ENCODE peak calls at places on chromosomes 5 and 9, in five cellular contexts. J is psoas muscle, L is astrocyte of the cerebellum, H is breast epithelium, M is brain microvascular endothelial cell. Z is an unnamed sample.

GRCh38 chr5:59246470-59247250 is 646.9 kb downstream of the PDE4D start:
- DNase-seq in J (no peak), L (peak; percentile 13), H (no peak), M (no peak), Z (no peak)

GRCh38 chr5:139854029-139854605 is 58.5 kb downstream of the PSD2 start:
- DNase-seq in J (no peak), L (no peak), H (no peak), M (no peak), Z (no peak)

GRCh38 chr5:146103594-146103993 is 1.8 kb downstream of the PLAC8L1 start:
- DNase-seq in J (no peak), L (no peak), H (no peak), M (no peak), Z (no peak)

GRCh38 chr5:177431317-177432142 is 5.1 kb downstream of the GRK6 start:
- DNase-seq in J (peak; percentile 63), L (no peak), H (no peak), M (no peak), Z (no peak)

GRCh38 chr9:76441551-76442322 is 17.2 kb upstream of the GCNT1 start:
- DNase-seq in J (no peak), L (peak; percentile 78), H (no peak), M (peak; percentile 73), Z (peak; percentile 97)

GRCh38 chr5:175671013-175671412 is 13.1 kb downstream of the HRH2 start:
- DNase-seq in J (peak; percentile 2), L (no peak), H (no peak), M (no peak), Z (no peak)

GRCh38 chr9:116979461-116979860 is 292.4 kb downstream of the TRIM32 start:
- DNase-seq in J (no peak), L (no peak), H (no peak), M (no peak), Z (no peak)

GRCh38 chr5:95859327-95860060 is 37.0 kb upstream of the GLRX start:
- DNase-seq in J (no peak), L (peak; percentile 65), H (no peak), M (peak; percentile 74), Z (peak; percentile 65)

GRCh38 chr5:22835630-22836029 is 17.5 kb downstream of the CDH12 start:
- DNase-seq in J (no peak), L (no peak), H (no peak), M (no peak), Z (no peak)

GRCh38 chr9:31671011-31671410 is 713.4 kb upstream of the ACO1 start:
- DNase-seq in J (no peak), L (no peak), H (no peak), M (no peak), Z (no peak)

GRCh38 chr9:22829236-22829635 is 382.6 kb downstream of the DMRTA1 start:
- DNase-seq in J (no peak), L (no peak), H (no peak), M (no peak), Z (no peak)

GRCh38 chr9:129567842-129568559 is 52.9 kb downstream of the C9orf50 start:
- DNase-seq in J (no peak), L (no peak), H (no peak), M (no peak), Z (peak; percentile 56)

GRCh38 chr5:83069406-83069805 is 7.8 kb downstream of the TMEM167A start:
- DNase-seq in J (no peak), L (no peak), H (no peak), M (peak; percentile 29), Z (no peak)

GRCh38 chr9:134214766-134215394 is 50.5 kb upstream of the RNU6ATAC start:
- DNase-seq in J (peak; percentile 55), L (no peak), H (no peak), M (no peak), Z (no peak)

GRCh38 chr5:56737002-56737621 is 78.2 kb upstream of the MAP3K1 start:
- DNase-seq in J (no peak), L (no peak), H (no peak), M (peak; percentile 5), Z (no peak)

GRCh38 chr5:132055808-132056609 is 4.4 kb upstream of the IL3 start:
- DNase-seq in J (peak; percentile 50), L (no peak), H (peak; percentile 25), M (no peak), Z (no peak)

GRCh38 chr9:101594796-101595195 is at the start of gene PPP3R2:
- DNase-seq in J (no peak), L (no peak), H (no peak), M (no peak), Z (no peak)

GRCh38 chr9:113215142-113215541 is 5.9 kb downstream of the FKBP15 start:
- DNase-seq in J (no peak), L (no peak), H (no peak), M (no peak), Z (peak; percentile 34)

GRCh38 chr5:14238272-14238671 is 95.1 kb downstream of the TRIO start:
- DNase-seq in J (no peak), L (no peak), H (no peak), M (no peak), Z (no peak)

GRCh38 chr5:123094227-123094918 is 5.3 kb downstream of the PRDM6 start:
- DNase-seq in J (no peak), L (no peak), H (no peak), M (no peak), Z (no peak)

GRCh38 chr5:123095694-123096120 is 6.7 kb downstream of the PRDM6 start:
- DNase-seq in J (no peak), L (no peak), H (no peak), M (no peak), Z (no peak)

GRCh38 chr5:123097483-123097870 is 8.4 kb downstream of the PRDM6 start:
- DNase-seq in J (no peak), L (no peak), H (no peak), M (no peak), Z (no peak)

GRCh38 chr5:123093279-123094226 is 4.5 kb downstream of the PRDM6 start:
- DNase-seq in J (no peak), L (no peak), H (no peak), M (no peak), Z (no peak)

GRCh38 chr5:123094919-123095693 is 6.1 kb downstream of the PRDM6 start:
- DNase-seq in J (peak; percentile 47), L (no peak), H (no peak), M (no peak), Z (no peak)
- TF ChIP-seq CTCF in J (no peak), L (peak; percentile 33), H (no peak), M (no peak), Z (peak; percentile 13)

GRCh38 chr9:37911271-37911681 is 7.3 kb upstream of the SLC25A51 start:
- DNase-seq in J (no peak), L (no peak), H (no peak), M (peak; percentile 46), Z (no peak)
- H3K4me3 ChIP-seq in J (no peak overlapping the region), L (no peak overlapping the region), H (no peak overlapping the region), M (no peak overlapping the region), Z (no peak overlapping the region)

GRCh38 chr9:92728831-92729734 is 35.5 kb downstream of the BICD2 start:
- DNase-seq in J (peak; percentile 68), L (no peak), H (peak; percentile 42), M (no peak), Z (no peak)
- TF ChIP-seq CTCF in J (peak; percentile 65), L (no peak), H (no peak), M (no peak), Z (peak; percentile 61)

DNA sequence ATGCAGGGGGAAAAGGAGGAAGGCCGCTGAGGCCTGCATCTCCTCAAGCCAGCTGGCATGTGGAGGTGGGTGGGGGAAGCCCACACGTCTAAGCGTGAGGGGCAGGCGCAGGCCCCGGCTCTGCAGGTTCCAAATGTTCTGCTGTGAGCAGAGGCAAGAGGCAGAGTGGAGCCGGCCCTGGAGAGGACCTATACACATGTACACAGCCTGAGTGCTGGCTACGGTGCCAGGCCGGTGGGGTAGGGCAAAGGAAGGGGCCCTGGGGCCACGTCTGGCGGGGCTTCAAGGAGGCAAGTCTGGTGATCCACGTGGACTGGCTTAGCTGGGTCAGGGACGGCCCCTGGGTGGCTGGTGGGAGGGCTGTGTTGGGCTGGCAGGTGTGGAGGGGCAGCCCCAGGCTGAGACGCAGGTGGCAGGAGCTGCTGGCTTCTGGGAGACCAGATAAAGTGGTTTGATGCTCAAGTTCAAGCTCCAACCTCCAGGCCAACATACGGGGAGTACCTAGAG is 26.4 kb downstream of the LPCAT1 start:
- DNase-seq in J (no peak), L (no peak), H (no peak), M (no peak), Z (no peak)
- H3K4me3 ChIP-seq in J (no peak overlapping the region), L (no peak overlapping the region), H (no peak overlapping the region), M (no peak overlapping the region), Z (no peak overlapping the region)

GRCh38 chr9:2158111-2158610 is 143.0 kb downstream of the SMARCA2 start:
- DNase-seq in J (peak; percentile 59), L (peak; percentile 33), H (no peak), M (peak; percentile 52), Z (peak; percentile 48)
- TF ChIP-seq CTCF in J (no peak), L (peak; percentile 25), H (no peak), M (peak; percentile 23), Z (peak; percentile 28)

DNA sequence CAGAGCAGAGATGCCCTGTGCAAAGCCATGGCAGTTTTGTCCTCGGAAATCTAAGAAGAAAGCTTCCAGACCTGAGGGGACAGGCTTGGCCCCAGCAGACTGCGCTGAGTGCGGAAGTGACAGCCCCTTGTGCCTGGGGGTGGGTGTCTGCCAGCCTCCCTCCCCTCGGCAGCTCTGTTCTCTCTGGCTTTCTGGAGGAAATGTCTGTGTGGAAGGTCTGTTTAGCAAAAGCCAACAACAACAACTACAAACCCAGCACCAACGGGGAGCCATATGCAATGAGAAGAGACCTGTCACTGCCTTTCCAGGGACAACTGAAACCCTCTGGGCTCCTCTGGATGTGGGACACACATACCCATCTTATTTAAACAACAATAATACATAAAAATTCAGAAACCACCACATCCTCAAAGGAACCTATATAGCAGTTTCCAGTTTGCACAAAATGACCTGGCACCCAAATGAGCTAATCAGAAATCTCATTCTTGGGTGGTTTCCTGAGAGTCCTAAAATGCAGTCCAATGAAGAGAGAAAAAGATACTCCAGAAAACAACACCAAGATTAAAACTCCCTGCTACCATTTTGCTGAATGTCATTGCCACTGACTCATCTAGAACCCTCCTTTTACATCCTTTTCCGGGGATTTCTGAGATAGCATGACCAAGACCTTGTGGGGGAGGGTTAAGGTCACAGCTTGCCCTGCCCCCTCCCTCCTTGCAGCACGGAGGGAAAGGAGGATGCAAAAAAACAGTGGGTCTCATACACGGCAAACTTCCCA is 97.7 kb downstream of the AK8 start:
- DNase-seq in J (no peak), L (no peak), H (no peak), M (no peak), Z (no peak)
- H3K4me3 ChIP-seq in J (no peak overlapping the region), L (no peak overlapping the region), H (no peak overlapping the region), M (no peak overlapping the region), Z (no peak overlapping the region)

DNA sequence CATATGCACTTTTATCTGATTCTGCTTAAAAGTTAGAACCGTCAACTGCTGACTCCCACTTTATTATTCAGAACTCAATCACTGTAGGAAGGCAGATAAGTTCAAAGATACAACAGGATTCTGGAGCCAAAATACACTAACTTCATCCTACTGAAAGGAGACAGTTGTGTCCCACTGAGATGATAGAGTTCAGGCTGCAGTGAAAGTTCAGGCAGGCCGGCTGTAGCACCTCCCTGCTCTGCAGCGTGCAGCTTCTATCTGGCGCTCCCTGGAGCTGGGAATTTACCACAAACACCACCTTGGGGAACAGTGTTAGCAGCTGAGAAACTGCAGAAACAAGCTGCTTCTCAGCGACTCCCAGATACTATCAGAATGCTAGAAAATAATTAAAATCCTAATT is 52.5 kb upstream of the CNTLN start:
- DNase-seq in J (no peak), L (peak; percentile 20), H (no peak), M (peak; percentile 54), Z (no peak)
- TF ChIP-seq CTCF in J (no peak), L (peak; percentile 31), H (no peak), M (peak; percentile 37), Z (no peak)

Z was measured in retinal pigment epithelial cell.